ENCODE peak calls at places on chromosome 3, in seven cellular contexts. E is Caco-2, G is brain microvascular endothelial cell, J is adrenal gland, W is AG09309, O is HL-60, C is uterus. P is an unnamed sample.

GRCh38 chr3:109563149-109563548 is 225.8 kb upstream of the DPPA4 start:
- DNase-seq in J (no peak), C (no peak), O (peak; percentile 0), E (no peak), W (no peak), G (no peak), P (no peak)

GRCh38 chr3:194572944-194573491 is 60.2 kb downstream of the TMEM44 start:
- DNase-seq in W (no peak), O (no peak), J (no peak), G (no peak), C (no peak), E (no peak), P (peak; percentile 70)

GRCh38 chr3:49926117-49926728 is 3.4 kb downstream of the MON1A start:
- DNase-seq in G (no peak), J (no peak), W (no peak), O (no peak), C (no peak), E (no peak), P (no peak)

GRCh38 chr3:177770821-177771220 is 573.5 kb upstream of the TBL1XR1 start:
- DNase-seq in G (peak; percentile 16), O (no peak), E (no peak), J (no peak), C (no peak), W (no peak), P (no peak)

GRCh38 chr3:115086379-115086778 is 60.7 kb downstream of the ZBTB20 start:
- DNase-seq in C (no peak), G (no peak), O (no peak), W (no peak), E (no peak), J (no peak), P (no peak)

GRCh38 chr3:18446067-18446793 is 21.1 kb upstream of the SATB1 start:
- DNase-seq in J (no peak), G (no peak), W (no peak), E (no peak), O (no peak), C (no peak), P (no peak)

GRCh38 chr3:41431386-41431785 is 232.1 kb downstream of the CTNNB1 start:
- DNase-seq in W (no peak), O (no peak), E (no peak), G (no peak), J (no peak), C (no peak), P (no peak)

GRCh38 chr3:121660356-121661171 is at the start of gene HCLS1:
- DNase-seq in W (no peak), C (no peak), G (no peak), E (no peak), O (peak; percentile 50), J (peak; percentile 61), P (peak; percentile 20)

GRCh38 chr3:127959873-127960272 is 44.8 kb downstream of the KBTBD12 start:
- DNase-seq in C (no peak), E (peak; percentile 84), J (peak; percentile 21), W (no peak), O (no peak), G (peak; percentile 32), P (peak; percentile 70)

GRCh38 chr3:18389108-18389733 is 35.9 kb downstream of the SATB1 start:
- DNase-seq in G (no peak), E (no peak), J (no peak), W (no peak), O (no peak), C (no peak), P (peak; percentile 22)

GRCh38 chr3:193593666-193594025 is 638 bp downstream of the OPA1 start:
- DNase-seq in C (no peak), E (no peak), W (no peak), O (no peak), J (peak; percentile 31), G (peak; percentile 11), P (peak; percentile 31)

GRCh38 chr3:69115731-69116130 is 6.7 kb downstream of the LMOD3 start:
- DNase-seq in J (no peak), C (no peak), E (no peak), G (no peak), W (no peak), O (no peak), P (peak; percentile 50)

GRCh38 chr3:48030188-48030587 is 14.0 kb upstream of the MAP4 start:
- DNase-seq in G (no peak), W (no peak), O (no peak), J (no peak), C (no peak), E (no peak), P (no peak)

GRCh38 chr3:127277591-127277990 is 10.3 kb downstream of the PRR20G start:
- DNase-seq in W (no peak), J (no peak), C (no peak), G (no peak), O (no peak), E (no peak), P (no peak)

GRCh38 chr3:34212175-34212574 is 413.7 kb downstream of the PDCD6IP start:
- DNase-seq in J (no peak), O (no peak), C (no peak), G (peak; percentile 50), W (no peak), E (no peak), P (peak; percentile 42)

GRCh38 chr3:99108508-99108907 is 207.0 kb upstream of the DCBLD2 start:
- DNase-seq in W (peak; percentile 92), G (peak; percentile 96), E (no peak), J (peak; percentile 29), C (no peak), O (no peak), P (peak; percentile 98)

GRCh38 chr3:194251891-194252560 is 99.1 kb downstream of the CPN2 start:
- DNase-seq in W (no peak), G (no peak), C (no peak), E (no peak), O (no peak), J (no peak), P (no peak)

GRCh38 chr3:144181062-144181461 is 209.4 kb downstream of the DIPK2A start:
- DNase-seq in E (no peak), G (no peak), C (no peak), J (no peak), W (no peak), O (no peak), P (no peak)

GRCh38 chr3:178260887-178261286 is 275.3 kb upstream of the KCNMB2 start:
- DNase-seq in G (no peak), J (peak; percentile 48), C (no peak), E (no peak), O (no peak), W (no peak), P (no peak)

GRCh38 chr3:142595581-142595950 is 627 bp upstream of the PLS1 start:
- DNase-seq in O (no peak), G (peak; percentile 89), C (no peak), W (peak; percentile 28), E (peak; percentile 51), J (no peak), P (peak; percentile 93)

GRCh38 chr3:20099020-20099539 is 58.8 kb downstream of the KAT2B start:
- DNase-seq in W (no peak), J (no peak), E (no peak), O (no peak), C (no peak), G (no peak), P (no peak)

GRCh38 chr3:189853906-189854305 is 222.7 kb downstream of the TP63 start:
- DNase-seq in J (no peak), W (no peak), E (no peak), O (no peak), C (no peak), G (no peak), P (no peak)

GRCh38 chr3:178705925-178706324 is 169.7 kb downstream of the KCNMB2 start:
- DNase-seq in E (no peak), W (peak; percentile 55), C (no peak), J (no peak), O (no peak), G (peak; percentile 36), P (peak; percentile 69)

GRCh38 chr3:142723665-142723967 is 218 bp upstream of the TRPC1 start:
- DNase-seq in J (no peak), C (no peak), W (no peak), E (no peak), G (no peak), O (no peak), P (no peak)

GRCh38 chr3:46408853-46409252 is 1.8 kb downstream of the CCRL2 start:
- DNase-seq in G (no peak), J (no peak), E (no peak), C (no peak), O (no peak), W (no peak), P (no peak)

GRCh38 chr3:123105201-123106189 is 38.7 kb downstream of the PDIA5 start:
- DNase-seq in J (no peak), G (no peak), O (peak; percentile 14), E (no peak), W (no peak), C (no peak), P (no peak)

DNA sequence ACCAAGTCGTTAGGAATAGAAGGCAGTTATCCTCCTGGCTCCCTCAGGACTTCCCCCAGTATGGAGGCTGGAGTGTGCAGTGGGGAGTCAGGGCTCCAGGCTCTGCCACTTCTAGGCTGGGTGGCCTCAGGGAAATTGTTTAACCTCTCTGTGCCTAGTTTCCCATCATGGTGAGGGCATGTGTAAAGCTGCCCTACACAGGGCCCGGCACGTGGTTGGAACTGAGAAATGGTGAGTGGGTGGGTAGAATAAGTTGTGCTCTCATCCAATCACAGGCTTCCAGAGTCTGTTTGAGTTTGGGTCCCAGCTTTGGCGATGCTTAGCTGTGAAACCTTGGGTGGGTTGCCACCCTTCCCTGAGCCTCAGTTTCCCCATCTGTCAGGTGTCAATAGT is 117.3 kb downstream of the FBLN2 start:
- DNase-seq in E (no peak), W (no peak), C (no peak), J (no peak), G (no peak), O (no peak), P (no peak)
- H3K4me3 ChIP-seq in E (no peak overlapping the region), W (no peak overlapping the region), C (no peak overlapping the region), J (no peak overlapping the region), G (no peak overlapping the region), O (no peak overlapping the region), P (no peak overlapping the region)

GRCh38 chr3:16723994-16724393 is 118.8 kb upstream of the DAZL start:
- DNase-seq in W (no peak), J (no peak), E (no peak), C (no peak), G (peak; percentile 62), O (no peak), P (peak; percentile 70)
- TF ChIP-seq CTCF in W (peak; percentile 32), J (no peak), E (no peak), C (no peak), G (peak; percentile 60), O (no peak), P (peak; percentile 56)

GRCh38 chr3:62876064-62876463 is 848 bp upstream of the CADPS start:
- DNase-seq in O (no peak), E (peak; percentile 62), C (no peak), W (no peak), G (peak; percentile 42), J (peak; percentile 14), P (peak; percentile 36)
- H3K4me3 ChIP-seq in O (no peak overlapping the region), E (no peak overlapping the region), C (no peak overlapping the region), W (no peak overlapping the region), G (no peak overlapping the region), J (no peak overlapping the region), P (no peak overlapping the region)

GRCh38 chr3:81349941-81350340 is 411.5 kb downstream of the GBE1 start:
- DNase-seq in J (no peak), G (no peak), O (no peak), C (no peak), E (no peak), W (no peak), P (no peak)

DNA sequence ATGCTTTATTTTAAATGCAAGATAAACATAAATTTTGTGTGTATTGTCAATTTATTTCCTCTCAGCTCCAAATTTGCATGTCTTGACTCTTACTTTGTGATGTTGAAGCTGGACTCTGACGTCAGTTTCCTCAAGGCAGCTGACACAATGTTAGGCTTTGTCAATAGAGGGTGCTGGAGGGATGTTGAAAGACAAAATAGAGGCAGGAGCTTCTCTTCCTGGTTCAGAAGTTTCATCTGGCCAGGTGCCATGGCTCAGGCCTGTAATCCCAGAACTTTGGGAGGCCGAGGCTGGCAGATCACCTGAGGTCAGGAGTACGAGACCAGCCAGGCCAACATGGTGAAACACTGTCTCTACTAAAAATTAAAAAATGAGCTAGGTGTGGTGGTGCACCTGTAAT is 408.6 kb downstream of the GBE1 start:
- DNase-seq in G (peak; percentile 23), E (peak; percentile 33), W (no peak), O (no peak), J (no peak), C (no peak), P (peak; percentile 73)
- TF ChIP-seq CTCF in G (peak; percentile 22), E (peak; percentile 19), W (no peak), O (no peak), J (no peak), C (no peak), P (peak; percentile 47)